ENCODE peak calls at places on chromosomes 4 and X, in five cellular contexts. D is endothelial cell of umbilical vein, T is fibroblast of lung, Y is tibial nerve, U is HFF-Myc. W is an unnamed sample.

GRCh38 chr4:16931906-16932305 is 33.5 kb upstream of the LDB2 start:
- DNase-seq in T (peak), U (no peak), D (peak), Y (no peak), W (no peak)

GRCh38 chrX:55874807-55875206 is 157.3 kb downstream of the RRAGB start:
- DNase-seq in U (no peak), Y (no peak), T (no peak), D (no peak), W (no peak)

GRCh38 chrX:70998402-70999027 is 67.6 kb upstream of the SLC7A3 start:
- DNase-seq in D (peak), Y (no peak), T (peak), U (peak), W (peak)

GRCh38 chr4:152937535-152938236 is 1.6 kb downstream of the FHDC1 start:
- DNase-seq in Y (no peak), U (no peak), T (peak), D (peak), W (peak)

GRCh38 chr4:150217192-150217591 is 138.9 kb downstream of the DCLK2 start:
- DNase-seq in T (peak), Y (no peak), D (peak), U (no peak), W (peak)

GRCh38 chrX:47232803-47233332 is at the start of gene USP11:
- DNase-seq in T (peak), Y (no peak), U (no peak), D (no peak), W (peak)

GRCh38 chr4:123749408-123749807 is 352.8 kb downstream of the SPRY1 start:
- DNase-seq in T (no peak), D (peak), U (no peak), Y (no peak), W (no peak)

GRCh38 chr4:148273501-148273986 is 168.7 kb downstream of the NR3C2 start:
- DNase-seq in U (no peak), T (no peak), D (peak), Y (no peak), W (no peak)

GRCh38 chr4:25223770-25224375 is 10.0 kb upstream of the PI4K2B start:
- DNase-seq in U (no peak), Y (no peak), T (peak), D (peak), W (peak)

GRCh38 chr4:102525556-102525955 is 24.4 kb downstream of the NFKB1 start:
- DNase-seq in U (no peak), T (no peak), D (no peak), Y (no peak), W (no peak)

GRCh38 chrX:71144651-71145050 is at the start of gene NLGN3:
- DNase-seq in Y (no peak), U (no peak), D (no peak), T (no peak), W (peak)

GRCh38 chr4:142222127-142222526 is 585.7 kb downstream of the IL15 start:
- DNase-seq in U (no peak), T (peak), Y (no peak), D (no peak), W (peak)

GRCh38 chr4:64718091-64718490 is 308.8 kb upstream of the TECRL start:
- DNase-seq in D (no peak), U (no peak), Y (no peak), T (peak), W (no peak)

GRCh38 chrX:11558972-11559371 is 106.7 kb downstream of the ARHGAP6 start:
- DNase-seq in D (peak), U (no peak), T (no peak), Y (no peak), W (no peak)

GRCh38 chr4:173591760-173592159 is 61.7 kb upstream of the HAND2 start:
- DNase-seq in Y (no peak), D (no peak), U (no peak), T (no peak), W (no peak)

GRCh38 chr4:31068257-31069075 is 348.3 kb downstream of the PCDH7 start:
- DNase-seq in U (no peak), D (peak), T (peak), Y (no peak), W (no peak)
- H3K4me3 ChIP-seq in U (no peak), D (no peak), T (no peak), Y (no peak), W (no peak)

GRCh38 chr4:81605278-81605677 is 133.6 kb upstream of the RASGEF1B start:
- DNase-seq in U (no peak), D (no peak), T (no peak), Y (no peak), W (peak)

GRCh38 chr4:81607947-81608346 is 136.2 kb upstream of the RASGEF1B start:
- DNase-seq in T (no peak), U (no peak), Y (no peak), D (no peak), W (peak)

GRCh38 chr4:81604683-81605082 is 133.0 kb upstream of the RASGEF1B start:
- DNase-seq in D (no peak), T (no peak), U (no peak), Y (no peak), W (no peak)

GRCh38 chr4:81606166-81606565 is 134.5 kb upstream of the RASGEF1B start:
- DNase-seq in U (no peak), D (no peak), Y (no peak), T (no peak), W (peak)

DNA sequence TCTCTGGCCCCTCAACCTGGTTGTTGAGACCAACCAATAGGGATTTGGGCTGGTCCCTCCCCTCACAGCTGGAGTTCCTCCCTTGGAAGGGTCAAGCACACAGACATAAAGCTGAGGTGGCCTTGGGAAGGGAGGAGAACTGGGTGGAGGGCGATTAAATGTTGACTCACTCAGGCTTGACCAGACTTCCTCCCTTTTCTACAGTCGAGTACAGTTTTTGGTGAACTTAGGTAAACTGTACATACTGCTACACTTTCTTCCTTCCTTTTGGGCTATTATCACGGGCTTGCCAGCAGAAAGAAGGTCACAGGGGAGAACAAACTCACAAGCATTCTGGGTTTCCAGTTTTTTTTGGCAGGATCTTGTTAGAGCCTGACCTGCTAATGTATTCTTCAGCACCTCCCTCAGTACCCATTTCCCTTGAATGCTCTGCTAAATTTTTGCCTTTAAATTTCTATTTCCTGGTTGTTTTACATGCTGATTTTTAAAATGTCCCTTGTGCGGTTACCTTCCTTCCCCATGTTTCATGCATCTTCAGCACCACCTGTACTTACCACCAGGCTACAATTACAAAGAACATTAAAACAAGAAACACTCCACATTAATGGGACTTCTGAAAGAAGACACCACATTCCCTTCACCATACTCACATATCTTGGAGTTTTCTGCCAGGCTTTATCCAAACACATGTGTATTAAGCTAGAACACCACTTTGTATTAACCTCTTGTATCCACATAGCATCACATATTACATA is 135.3 kb upstream of the RASGEF1B start:
- DNase-seq in D (no peak), Y (no peak), U (no peak), T (no peak), W (peak)
- TF ChIP-seq CTCF in D (no peak), Y (no peak), U (no peak), T (no peak), W (no peak)

DNA sequence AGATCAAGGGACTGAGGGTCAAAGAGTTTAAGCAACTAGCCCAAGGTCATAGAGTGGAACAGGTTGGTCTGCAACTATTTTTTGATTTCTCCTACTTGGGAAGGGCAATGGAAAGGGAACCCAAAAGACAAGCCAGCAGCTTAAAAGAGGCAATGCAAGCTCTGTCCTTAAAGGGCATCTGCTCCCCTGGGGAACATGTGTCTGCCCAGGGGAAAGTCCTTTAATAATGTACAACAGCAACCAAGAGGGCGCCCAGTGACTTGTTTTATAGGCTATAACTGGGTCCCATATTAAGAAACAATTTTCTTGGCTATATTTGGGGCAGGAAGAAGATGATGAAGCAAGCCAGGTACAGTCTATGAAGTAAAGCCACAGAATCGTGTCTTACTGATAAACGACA is 54.7 kb upstream of the RBM47 start:
- DNase-seq in Y (no peak), U (no peak), D (no peak), T (no peak), W (no peak)
- H3K4me3 ChIP-seq in Y (no peak), U (no peak), D (no peak), T (no peak), W (no peak)

DNA sequence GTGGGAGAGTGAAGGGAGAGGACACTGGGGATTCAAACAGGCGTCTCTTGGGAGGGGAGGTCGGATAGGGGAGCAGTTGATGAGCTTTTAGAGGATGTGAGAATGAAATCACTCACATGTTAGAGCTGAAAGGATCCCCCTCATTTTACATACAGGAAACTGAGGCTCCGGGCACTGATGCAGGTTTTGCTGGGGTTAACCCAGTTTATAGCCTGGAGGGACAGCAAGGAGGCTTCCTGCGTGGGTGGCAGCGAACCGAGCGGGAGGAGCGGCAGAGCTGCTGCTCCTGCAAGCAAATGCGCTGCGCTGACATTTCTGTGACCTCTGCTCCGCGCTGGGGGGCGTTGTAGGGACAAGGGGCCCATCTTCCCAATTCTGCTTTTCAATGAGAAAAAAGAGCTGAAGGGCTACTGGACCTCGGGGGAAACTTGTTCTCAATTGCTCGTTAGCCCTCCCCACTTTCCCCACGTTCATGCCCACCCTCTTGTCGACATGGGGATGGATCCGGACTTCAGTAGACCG is 1.1 kb upstream of the NEUROG2 start:
- DNase-seq in D (no peak), Y (no peak), U (no peak), T (no peak), W (peak)
- TF ChIP-seq CTCF in D (no peak), Y (no peak), U (no peak), T (no peak), W (no peak)

GRCh38 chrX:45771114-45771513 is 570.4 kb upstream of the DIPK2B start:
- DNase-seq in T (peak), D (peak), U (peak), Y (no peak), W (peak)
- H3K4me3 ChIP-seq in T (peak), D (peak), U (peak), Y (peak), W (peak)